ENCODE peak calls at places on chromosomes 11 and 22, in four cellular contexts. G, U, E and J are unnamed samples.

GRCh38 chr11:33892906-33893594 is 1.2 kb upstream of the LMO2 start:
- DNase-seq in G (no peak), U (no peak), E (no peak), J (no peak)

GRCh38 chr22:37431366-37431765 is 4.1 kb upstream of the ELFN2 start:
- DNase-seq in G (no peak), U (peak), E (no peak), J (no peak)

GRCh38 chr11:69948256-69949141 is 129.3 kb upstream of the FGF3 start:
- DNase-seq in G (peak), U (peak), E (no peak), J (no peak)

GRCh38 chr11:1757861-1758610 is 5.7 kb downstream of the CTSD start:
- DNase-seq in G (no peak), U (no peak), E (no peak), J (no peak)

GRCh38 chr11:122229078-122229477 is 113.1 kb upstream of the BLID start:
- DNase-seq in G (peak), U (no peak), E (no peak), J (no peak)

GRCh38 chr11:1557904-1558831 is 13.9 kb downstream of the DUSP8 start:
- DNase-seq in G (peak), U (no peak), E (no peak), J (no peak)

GRCh38 chr11:45563801-45564200 is 101.6 kb downstream of the CHST1 start:
- DNase-seq in G (no peak), U (no peak), E (no peak), J (no peak)

GRCh38 chr22:40602231-40602630 is 34.3 kb downstream of the MRTFA start:
- DNase-seq in G (peak), U (no peak), E (no peak), J (no peak)

GRCh38 chr22:47556473-47556872 is 794.0 kb downstream of the TBC1D22A start:
- DNase-seq in G (no peak), U (no peak), E (no peak), J (no peak)

GRCh38 chr11:64688534-64688982 is 34.4 kb downstream of the NRXN2 start:
- DNase-seq in G (peak), U (peak), E (peak), J (peak)
- H2AFZ ChIP-seq in G (peak), U (peak), E (peak), J (peak)

GRCh38 chr11:7490054-7490453 is 4.7 kb downstream of the OLFML1 start:
- DNase-seq in G (peak), U (no peak), E (no peak), J (no peak)
- H2AFZ ChIP-seq in G (peak), U (no peak), E (no peak), J (no peak)

DNA sequence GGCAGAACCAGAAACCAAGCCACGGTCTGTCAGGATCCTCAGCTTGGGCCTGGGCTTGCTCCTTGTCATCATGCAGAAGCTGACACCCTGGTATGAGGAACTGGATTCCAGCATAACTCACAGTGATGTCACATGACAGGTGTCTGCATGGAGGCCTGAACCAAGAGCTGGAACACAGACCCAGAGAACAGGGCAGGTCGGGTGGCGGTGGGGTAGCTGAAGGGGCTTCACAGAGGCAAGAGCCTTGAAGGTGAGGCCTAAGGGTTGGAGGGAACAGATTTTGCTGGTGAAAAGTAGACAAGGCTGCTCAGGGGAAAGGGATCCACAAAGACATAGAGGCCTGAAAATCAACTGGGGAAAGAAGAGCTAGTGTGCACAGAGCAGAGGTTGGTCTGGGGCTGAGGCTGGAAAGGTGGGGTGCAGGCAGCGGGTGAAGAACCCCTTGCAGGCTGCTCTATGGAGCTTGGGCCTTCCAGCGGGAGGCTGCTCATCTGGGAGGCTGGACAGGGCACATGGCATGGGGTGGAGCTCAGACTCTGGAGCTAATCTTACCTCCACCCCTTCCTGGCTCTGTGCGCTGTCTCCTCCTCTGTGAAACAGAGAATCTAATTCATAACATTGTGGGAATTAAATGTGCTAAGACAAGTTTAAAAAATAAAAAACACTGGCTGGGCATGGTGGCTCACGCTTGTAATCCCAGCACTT is 18.4 kb upstream of the RPS3 start:
- DNase-seq in G (no peak), U (no peak), E (no peak), J (no peak)
- H2AFZ ChIP-seq in G (no peak), U (peak), E (no peak), J (peak)

DNA sequence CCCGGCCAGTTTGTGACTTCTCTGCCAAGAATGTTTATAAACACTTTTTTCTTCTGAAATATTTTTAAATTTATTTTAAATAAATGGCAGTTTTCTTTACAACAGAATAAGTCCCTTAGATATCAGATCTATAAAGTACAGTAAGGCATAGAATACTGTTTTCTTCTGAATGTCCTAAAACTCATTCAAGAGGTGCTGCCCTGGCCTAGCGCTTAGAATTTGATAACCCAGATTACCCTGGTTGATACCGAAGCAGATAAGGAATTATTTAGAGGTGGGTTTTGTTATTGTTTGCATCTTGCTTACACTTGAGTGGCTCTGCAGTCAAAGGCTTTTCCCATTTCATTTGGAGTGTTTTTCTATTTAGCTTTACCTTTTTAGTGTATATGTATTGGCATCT is 1.1 kb downstream of the ACAD8 start:
- DNase-seq in G (no peak), U (no peak), E (no peak), J (no peak)
- H2AFZ ChIP-seq in G (no peak), U (no peak), E (no peak), J (no peak)

DNA sequence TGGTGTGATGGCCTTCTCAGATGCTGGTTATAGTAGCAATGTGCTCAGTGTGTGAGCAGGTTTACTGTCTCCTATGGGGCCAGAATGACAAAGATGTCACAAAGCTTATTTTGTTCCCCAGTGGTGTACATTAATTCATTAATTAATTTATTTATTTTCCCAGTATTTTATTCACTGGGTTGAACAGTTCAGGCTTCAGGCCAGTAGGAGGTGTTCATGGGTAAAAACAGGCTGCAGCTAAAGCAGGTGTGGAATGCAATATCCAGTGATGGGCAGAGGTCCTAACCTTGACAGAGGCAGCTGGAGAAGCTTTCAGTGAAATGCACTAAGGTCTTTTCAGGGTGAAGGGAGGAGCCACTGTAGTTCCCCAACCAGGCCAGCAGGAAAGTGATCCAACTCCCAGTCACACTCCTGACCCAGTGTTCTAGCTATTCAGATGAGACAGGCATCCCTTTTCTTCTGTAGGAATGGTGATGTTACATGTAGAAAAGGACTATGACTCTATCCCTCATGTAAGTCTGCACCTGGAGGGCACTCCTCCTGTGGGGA is 7.8 kb upstream of the FANCF start:
- DNase-seq in G (no peak), U (no peak), E (no peak), J (no peak)
- H2AFZ ChIP-seq in G (no peak), U (no peak), E (no peak), J (no peak)

DNA sequence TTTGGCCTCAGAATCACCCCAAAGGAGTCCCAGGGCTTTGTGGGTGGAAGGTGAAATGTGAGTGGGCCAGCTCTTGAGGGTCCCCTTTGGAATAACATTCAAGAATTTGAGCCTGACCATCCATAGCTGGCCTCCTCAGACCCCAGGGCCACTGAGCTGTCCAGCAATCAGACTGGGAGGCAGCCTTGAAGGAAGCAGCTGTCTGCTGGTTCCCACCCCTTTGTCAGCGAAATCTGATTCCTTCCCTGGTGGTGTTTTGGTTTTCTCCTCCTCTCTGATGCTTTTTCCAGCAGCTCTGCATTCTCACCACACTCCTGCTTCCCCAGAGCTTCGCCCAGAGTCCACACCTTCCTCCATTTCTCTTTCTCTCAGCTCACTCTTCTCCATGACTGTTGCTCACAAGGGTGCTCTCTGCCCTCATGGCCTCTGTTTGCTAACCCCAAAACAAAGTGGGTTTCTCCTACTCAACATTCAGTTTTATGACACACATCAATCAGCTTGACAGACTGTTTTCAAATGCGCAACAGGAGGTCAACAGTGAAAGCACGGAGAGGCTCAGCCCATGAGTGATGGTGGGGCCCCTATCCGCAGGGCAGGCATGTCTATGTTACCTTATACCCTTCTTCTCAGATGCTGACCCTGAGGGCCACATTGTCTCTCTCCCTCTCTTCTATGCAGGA is 130.7 kb upstream of the MTNR1B start:
- DNase-seq in G (peak), U (no peak), E (no peak), J (peak)
- H2AFZ ChIP-seq in G (no peak), U (no peak), E (no peak), J (no peak)

DNA sequence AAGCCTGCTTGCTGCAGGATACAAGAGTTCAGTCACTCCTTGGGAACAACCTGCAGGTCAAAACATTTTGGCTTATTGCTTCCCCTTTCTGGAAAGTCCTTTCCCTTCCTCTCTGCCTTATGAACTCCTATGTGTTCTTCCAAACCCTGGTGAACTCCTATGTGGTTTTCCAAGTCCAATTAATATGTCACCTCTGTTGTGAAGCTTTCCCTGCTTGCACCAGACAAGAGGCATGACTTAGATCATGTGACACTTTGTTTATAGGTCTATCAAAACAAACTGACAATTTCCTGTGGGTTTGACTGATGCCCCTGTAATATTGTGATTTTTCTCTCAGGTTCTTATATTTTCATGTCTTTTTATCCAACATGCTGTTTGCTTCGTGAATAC is 64.2 kb downstream of the ENDOD1 start:
- DNase-seq in G (no peak), U (no peak), E (no peak), J (no peak)
- H2AFZ ChIP-seq in G (peak), U (no peak), E (peak), J (no peak)

GRCh38 chr22:26667140-26667539 is 9.8 kb downstream of the MIAT start:
- DNase-seq in G (no peak), U (no peak), E (no peak), J (no peak)

GRCh38 chr22:26670459-26670858 is 13.1 kb downstream of the MIAT start:
- DNase-seq in G (no peak), U (no peak), E (no peak), J (no peak)

GRCh38 chr22:26672060-26672471 is 14.7 kb downstream of the MIAT start:
- DNase-seq in G (no peak), U (no peak), E (no peak), J (no peak)

GRCh38 chr22:26671317-26672059 is 14.1 kb downstream of the MIAT start:
- DNase-seq in G (no peak), U (no peak), E (peak), J (no peak)

GRCh38 chr22:26669060-26669481 is 11.7 kb downstream of the MIAT start:
- DNase-seq in G (peak), U (peak), E (peak), J (no peak)
- H2AFZ ChIP-seq in G (no peak), U (peak), E (no peak), J (no peak)

GRCh38 chr11:97982512-97982911 is 1038.2 kb upstream of the CNTN5 start:
- DNase-seq in G (no peak), U (no peak), E (no peak), J (no peak)
- H2AFZ ChIP-seq in G (no peak), U (no peak), E (no peak), J (no peak)

GRCh38 chr11:15970506-15971214 is 385.7 kb downstream of the SOX6 start:
- DNase-seq in G (no peak), U (no peak), E (no peak), J (no peak)

GRCh38 chr11:15968461-15969130 is 387.8 kb downstream of the SOX6 start:
- DNase-seq in G (peak), U (no peak), E (no peak), J (no peak)

GRCh38 chr11:15969281-15969680 is 387.1 kb downstream of the SOX6 start:
- DNase-seq in G (peak), U (no peak), E (no peak), J (no peak)

GRCh38 chr11:15971215-15971546 is 385.2 kb downstream of the SOX6 start:
- DNase-seq in G (no peak), U (no peak), E (no peak), J (no peak)

DNA sequence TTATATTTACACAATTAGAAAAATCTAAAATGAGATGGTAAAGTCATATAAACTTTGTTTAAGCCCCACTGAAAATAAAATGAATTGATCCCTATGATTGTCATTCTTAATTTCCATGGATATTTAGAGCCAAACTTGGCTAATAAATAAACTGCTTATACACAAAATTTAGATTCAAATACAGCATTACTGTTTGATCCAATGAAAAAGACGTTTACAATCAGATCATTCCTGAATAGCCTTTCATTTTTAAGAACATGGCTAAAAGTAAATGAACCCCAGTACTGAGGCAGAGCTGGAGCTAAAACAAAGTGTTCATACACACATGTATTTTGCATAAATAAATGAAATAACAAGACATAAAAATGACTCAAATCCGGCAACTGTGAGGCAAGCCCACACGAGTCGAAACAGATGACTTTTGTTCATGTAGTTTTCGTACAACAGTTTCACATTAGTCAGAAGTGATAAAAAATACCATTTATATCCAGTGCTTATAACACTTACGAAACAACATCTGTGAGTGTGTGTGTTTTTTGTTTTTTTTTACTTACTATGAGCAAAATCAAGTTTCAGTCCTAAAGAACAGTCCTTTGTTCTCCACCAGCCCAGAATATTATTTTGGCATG is 386.5 kb downstream of the SOX6 start:
- DNase-seq in G (peak), U (no peak), E (no peak), J (no peak)
- H2AFZ ChIP-seq in G (peak), U (no peak), E (no peak), J (peak)